ENCODE peak calls at places on chromosome 6, in four cellular contexts. W, P, G and D are unnamed samples.

GRCh38 chr6:20755631-20756030 is 221.4 kb downstream of the CDKAL1 start:
- DNase-seq in W (no peak), P (no peak), G (no peak), D (no peak)

GRCh38 chr6:138517635-138518034 is 18.3 kb upstream of the NHSL1 start:
- DNase-seq in W (no peak), P (peak), G (peak), D (no peak)

GRCh38 chr6:74091133-74091793 is 395.3 kb downstream of the CD109 start:
- DNase-seq in W (no peak), P (no peak), G (peak), D (peak)

GRCh38 chr6:46419576-46420002 is 71.7 kb downstream of the RCAN2 start:
- DNase-seq in W (no peak), P (peak), G (peak), D (peak)

GRCh38 chr6:105746130-105746505 is 340.0 kb upstream of the PRDM1 start:
- DNase-seq in W (no peak), P (no peak), G (no peak), D (no peak)

GRCh38 chr6:20724443-20724842 is 190.2 kb downstream of the CDKAL1 start:
- DNase-seq in W (no peak), P (no peak), G (no peak), D (no peak)

GRCh38 chr6:168968228-168968627 is 285.4 kb downstream of the THBS2 start:
- DNase-seq in W (peak), P (no peak), G (peak), D (no peak)

GRCh38 chr6:3405679-3406078 is 51.2 kb downstream of the SLC22A23 start:
- DNase-seq in W (no peak), P (no peak), G (no peak), D (peak)

GRCh38 chr6:2938632-2939083 is 32.7 kb downstream of the SERPINB6 start:
- DNase-seq in W (no peak), P (no peak), G (peak), D (peak)

GRCh38 chr6:53038148-53038547 is 27.1 kb upstream of the FBXO9 start:
- DNase-seq in W (no peak), P (no peak), G (no peak), D (no peak)

GRCh38 chr6:166450167-166450873 is 67.6 kb upstream of the MPC1 start:
- DNase-seq in W (no peak), P (no peak), G (no peak), D (no peak)

GRCh38 chr6:161010418-161010817 is 18.8 kb downstream of the MAP3K4 start:
- DNase-seq in W (no peak), P (no peak), G (no peak), D (no peak)

GRCh38 chr6:165597821-165598220 is 65.2 kb downstream of the PDE10A start:
- DNase-seq in W (no peak), P (no peak), G (no peak), D (no peak)

GRCh38 chr6:91782789-91783188 is 1195.9 kb upstream of the MAP3K7 start:
- DNase-seq in W (no peak), P (no peak), G (no peak), D (no peak)

GRCh38 chr6:35185302-35185681 is 28.5 kb upstream of the SCUBE3 start:
- DNase-seq in W (peak), P (no peak), G (no peak), D (no peak)

GRCh38 chr6:45513331-45513730 is 135.6 kb upstream of the SUPT3H start:
- DNase-seq in W (no peak), P (no peak), G (no peak), D (no peak)

GRCh38 chr6:105952326-105952725 is 133.8 kb upstream of the PRDM1 start:
- DNase-seq in W (no peak), P (no peak), G (no peak), D (no peak)